ENCODE peak calls at places on chromosomes 6 and 20, in eight cellular contexts. J is psoas muscle; R is uterus; C is effector memory CD8-positive, alpha-beta T cell; H is HS-27A; Q is left ventricle myocardium superior; I is T-helper 22 cell; D is heart left ventricle. U is an unnamed sample.

GRCh38 chr6:161422710-161423109 is 148.8 kb upstream of the AGPAT4 start:
- DNase-seq in C (no peak), D (no peak), Q (no peak), R (no peak), J (no peak), H (no peak), I (no peak), U (no peak)

GRCh38 chr6:109336221-109336955 is 45.9 kb downstream of the CD164 start:
- DNase-seq in C (no peak), I (no peak), R (no peak), D (peak), H (no peak), Q (no peak), J (no peak), U (peak)

GRCh38 chr6:109609737-109610136 is 81.3 kb downstream of the AK9 start:
- DNase-seq in H (no peak), Q (no peak), C (no peak), I (no peak), J (no peak), R (no peak), D (no peak), U (no peak)

GRCh38 chr6:136016228-136017225 is 165.0 kb downstream of the PDE7B start:
- DNase-seq in C (no peak), I (no peak), H (no peak), Q (no peak), R (no peak), D (no peak), J (no peak), U (no peak)

GRCh38 chr6:170180671-170181337 is 110.1 kb downstream of the DLL1 start:
- DNase-seq in C (no peak), H (no peak), D (no peak), Q (no peak), R (no peak), J (no peak), I (no peak), U (no peak)

GRCh38 chr6:38095054-38095453 is 275.5 kb downstream of the ZFAND3 start:
- DNase-seq in H (peak), C (no peak), D (no peak), R (no peak), Q (no peak), J (no peak), I (no peak), U (peak)

GRCh38 chr6:113858067-113858604 is 991 bp downstream of the MARCKS start:
- DNase-seq in J (peak), R (peak), H (no peak), I (no peak), D (peak), Q (peak), C (no peak), U (peak)

GRCh38 chr6:97456070-97456469 is 173.1 kb upstream of the MMS22L start:
- DNase-seq in I (no peak), J (no peak), R (no peak), H (no peak), D (no peak), Q (no peak), C (no peak), U (peak)

GRCh38 chr6:73739097-73739496 is 43.1 kb downstream of the CD109 start:
- DNase-seq in I (no peak), J (no peak), Q (no peak), D (no peak), R (no peak), H (no peak), C (peak), U (peak)

GRCh38 chr20:55264825-55265224 is 740.5 kb downstream of the CBLN4 start:
- DNase-seq in R (no peak), J (no peak), D (no peak), Q (no peak), I (no peak), C (no peak), H (no peak), U (no peak)

GRCh38 chr6:121382467-121383121 is 48.3 kb upstream of the TBC1D32 start:
- DNase-seq in D (no peak), J (no peak), H (peak), R (no peak), I (no peak), Q (no peak), C (no peak), U (peak)